ENCODE peak calls at places on chromosomes 12 and 14, in four cellular contexts. F is body of pancreas, A is pancreas, Q is neural progenitor cell. J is an unnamed sample.

GRCh38 chr14:70731447-70732239 is 77.7 kb downstream of the MAP3K9 start:
- DNase-seq in F (no peak), A (no peak), Q (no peak), J (no peak)

GRCh38 chr14:96253140-96253539 is 2.9 kb upstream of the BDKRB1 start:
- DNase-seq in F (no peak), A (no peak), Q (no peak), J (peak; percentile 82)

GRCh38 chr12:3558854-3559253 is 67.9 kb downstream of the PRMT8 start:
- DNase-seq in F (no peak), A (no peak), Q (no peak), J (no peak)

GRCh38 chr12:101772019-101772774 is 32.9 kb upstream of the SYCP3 start:
- DNase-seq in F (no peak), A (no peak), Q (no peak), J (no peak)

GRCh38 chr14:20684662-20685456 is 499 bp downstream of the RNASE4 start:
- DNase-seq in F (peak; percentile 53), A (peak; percentile 60), Q (peak; percentile 29), J (no peak)

GRCh38 chr12:112705037-112705632 is 86.4 kb upstream of the RPH3A start:
- DNase-seq in F (no peak), A (no peak), Q (peak; percentile 29), J (peak; percentile 67)

GRCh38 chr14:65696801-65697200 is 284.3 kb downstream of the FUT8 start:
- DNase-seq in F (no peak), A (no peak), Q (no peak), J (no peak)

GRCh38 chr14:75667099-75667498 is 6.1 kb downstream of the TTLL5 start:
- DNase-seq in F (no peak), A (no peak), Q (no peak), J (no peak)

GRCh38 chr12:12717586-12718381 is 616 bp downstream of the CDKN1B start:
- DNase-seq in F (peak; percentile 43), A (peak; percentile 23), Q (peak; percentile 57), J (peak; percentile 84)

GRCh38 chr12:79534029-79534867 is 156.5 kb downstream of the PAWR start:
- DNase-seq in F (no peak), A (no peak), Q (no peak), J (no peak)

GRCh38 chr12:60872219-60872618 is 1276.4 kb downstream of the SLC16A7 start:
- DNase-seq in F (no peak), A (no peak), Q (no peak), J (no peak)

GRCh38 chr14:92510972-92511371 is 2.6 kb upstream of the RIN3 start:
- DNase-seq in F (no peak), A (no peak), Q (peak; percentile 36), J (peak; percentile 86)

GRCh38 chr12:2035421-2036080 is 17.2 kb upstream of the CACNA1C start:
- DNase-seq in F (no peak), A (no peak), Q (no peak), J (no peak)

GRCh38 chr12:2034633-2035420 is 18.0 kb upstream of the CACNA1C start:
- DNase-seq in F (peak; percentile 90), A (peak; percentile 75), Q (peak; percentile 96), J (peak; percentile 97)

GRCh38 chr12:2044165-2044564 is 8.6 kb upstream of the CACNA1C start:
- DNase-seq in F (no peak), A (no peak), Q (no peak), J (no peak)

DNA sequence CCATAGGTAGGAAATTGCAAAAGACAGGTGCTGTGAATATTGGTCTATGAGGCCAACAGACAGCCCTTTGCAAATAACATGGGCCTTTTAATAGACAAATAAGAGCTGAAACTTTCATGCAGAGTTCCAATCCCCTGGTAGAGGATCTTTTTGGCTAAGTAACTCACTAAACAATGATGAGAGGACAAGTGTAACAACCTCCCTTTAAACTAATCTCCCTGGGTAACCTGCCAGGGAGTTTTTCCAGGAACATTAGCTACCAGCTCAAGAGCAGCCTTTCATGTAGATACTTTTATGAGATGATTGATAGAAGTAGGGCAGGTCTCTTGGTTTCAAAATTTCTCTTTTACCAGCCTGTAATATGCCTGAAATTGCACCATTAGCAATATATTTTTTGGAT is 13.8 kb upstream of the CACNA1C start:
- DNase-seq in F (no peak), A (no peak), Q (no peak), J (no peak)
- H3K27ac ChIP-seq in F (no peak overlapping the region), A (no peak overlapping the region), Q (no peak overlapping the region), J (no peak overlapping the region)

DNA sequence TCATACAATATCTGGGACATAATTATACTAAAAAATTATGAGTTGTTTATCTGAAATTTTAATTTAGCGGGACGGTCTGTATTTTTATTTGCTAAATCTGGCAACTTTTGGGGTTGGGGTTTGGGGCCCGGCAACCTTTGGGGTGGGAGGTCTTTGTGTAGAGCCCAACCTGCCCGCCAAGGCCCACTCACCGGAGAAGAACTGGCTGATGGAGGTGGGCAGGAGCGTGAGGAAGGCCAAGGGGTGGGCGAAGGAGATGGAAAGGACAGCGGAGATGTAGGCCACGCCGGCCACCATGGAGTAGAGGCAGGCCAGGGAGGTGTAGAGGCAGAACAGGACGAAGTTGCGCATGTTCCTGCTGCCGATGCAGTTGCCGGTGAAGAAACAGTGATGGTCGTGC is 2.6 kb downstream of the ZDHHC22 start:
- DNase-seq in F (no peak), A (no peak), Q (no peak), J (no peak)
- H3K27me3 ChIP-seq in F (no peaks in the 10 kb centered on the region), A (peaks cover 6% of the 10 kb centered on the region), Q (peaks cover 91% of the 10 kb centered on the region), J (peaks cover 65% of the 10 kb centered on the region)

GRCh38 chr12:74752196-74752595 is 214.6 kb downstream of the ATXN7L3B start:
- DNase-seq in F (no peak), A (no peak), Q (no peak), J (no peak)

GRCh38 chr12:74747305-74747704 is 209.7 kb downstream of the ATXN7L3B start:
- DNase-seq in F (no peak), A (no peak), Q (no peak), J (no peak)
- TF ChIP-seq CTCF in F (no peak), A (no peak), Q (no peak), J (peak; percentile 56)

DNA sequence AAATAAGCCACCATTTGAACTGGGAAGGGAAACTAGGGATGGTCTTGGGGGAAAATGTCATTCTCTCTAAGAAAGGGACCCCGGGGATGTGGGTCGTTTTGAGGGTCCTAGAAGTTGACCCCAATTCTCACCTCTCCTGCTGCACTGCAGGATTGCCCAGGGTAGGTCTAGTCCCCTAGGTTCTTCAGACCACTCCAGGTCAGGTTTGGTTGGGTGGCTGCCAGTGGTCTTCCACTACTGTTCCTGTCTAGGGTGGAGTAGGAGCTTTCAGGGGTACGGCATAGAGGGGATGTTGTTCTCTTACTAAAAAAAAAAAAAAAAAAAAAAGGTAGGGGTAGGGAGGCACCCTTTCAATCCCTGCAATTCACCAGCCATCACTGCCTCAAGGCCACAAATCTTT is 7.3 kb downstream of the HOXC8 start:
- DNase-seq in F (no peak), A (no peak), Q (no peak), J (no peak)
- H3K27ac ChIP-seq in F (no peak overlapping the region), A (no peak overlapping the region), Q (no peak overlapping the region), J (no peak overlapping the region)

DNA sequence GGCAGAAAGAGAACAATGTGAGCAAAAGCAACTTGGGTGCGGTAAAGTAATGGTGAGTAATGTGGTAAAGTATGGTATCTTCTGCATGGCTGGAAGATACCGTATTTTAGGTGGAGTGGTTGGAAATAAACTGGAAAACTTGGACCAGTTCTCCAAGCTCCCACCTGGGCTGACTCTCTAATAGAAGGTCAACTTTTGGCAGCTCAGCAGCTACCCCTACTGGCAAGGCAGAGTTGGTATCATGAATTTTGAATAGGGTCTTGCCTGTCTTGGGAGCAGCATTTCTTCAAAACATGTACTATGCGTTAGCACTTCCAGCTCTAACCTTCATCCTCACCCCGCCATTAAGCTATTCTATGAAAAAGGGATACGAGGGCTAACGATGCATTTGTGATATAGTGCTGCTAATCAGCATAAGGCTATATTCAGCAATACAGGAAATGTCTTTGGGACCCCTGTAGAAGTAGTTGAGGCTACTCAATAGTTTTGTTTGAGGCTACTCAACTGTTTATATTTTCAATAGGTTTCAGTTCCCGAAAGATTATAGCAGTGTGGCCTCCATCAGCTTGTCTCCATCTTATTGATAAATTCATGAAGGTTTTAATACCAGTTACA is 276.3 kb upstream of the FAR2 start:
- DNase-seq in F (peak; percentile 52), A (peak; percentile 38), Q (peak; percentile 72), J (peak; percentile 96)
- H3K27me3 ChIP-seq in F (no peaks in the 10 kb centered on the region), A (no peaks in the 10 kb centered on the region), Q (no peaks in the 10 kb centered on the region), J (no peaks in the 10 kb centered on the region)

GRCh38 chr12:58414398-58414871 is 473.1 kb downstream of the ATP23 start:
- DNase-seq in F (no peak), A (no peak), Q (no peak), J (no peak)

GRCh38 chr12:58413794-58414193 is 472.4 kb downstream of the ATP23 start:
- DNase-seq in F (no peak), A (no peak), Q (no peak), J (no peak)

GRCh38 chr12:58415716-58416115 is 474.3 kb downstream of the ATP23 start:
- DNase-seq in F (no peak), A (no peak), Q (peak; percentile 59), J (no peak)

GRCh38 chr12:58419182-58419760 is 477.9 kb downstream of the ATP23 start:
- DNase-seq in F (no peak), A (no peak), Q (no peak), J (no peak)

GRCh38 chr12:58416211-58416610 is 474.8 kb downstream of the ATP23 start:
- DNase-seq in F (no peak), A (no peak), Q (no peak), J (no peak)
- TF ChIP-seq CTCF in F (no peak), A (no peak), Q (peak; percentile 12), J (peak; percentile 23)

J was measured in endodermal cell.